ENCODE peak calls at places on chromosomes 12 and 14, in five cellular contexts. S, J, C, G and B are unnamed samples.

GRCh38 chr14:95516554-95517209 is at the start of gene SYNE3:
- DNase-seq in S (no peak), J (no peak), C (no peak), G (no peak), B (no peak)

GRCh38 chr12:2586159-2587035 is 208.4 kb upstream of the FKBP4 start:
- DNase-seq in S (no peak), J (peak; percentile 15), C (no peak), G (no peak), B (no peak)

GRCh38 chr12:113857371-113857770 is 108.8 kb downstream of the RBM19 start:
- DNase-seq in S (no peak), J (no peak), C (no peak), G (no peak), B (no peak)

GRCh38 chr12:19909418-19909817 is 458.9 kb upstream of the PDE3A start:
- DNase-seq in S (no peak), J (no peak), C (no peak), G (no peak), B (no peak)

GRCh38 chr14:82387699-82388098 is 854.0 kb upstream of the SEL1L start:
- DNase-seq in S (no peak), J (no peak), C (no peak), G (no peak), B (no peak)

GRCh38 chr12:53105256-53105655 is 2.0 kb downstream of the SOAT2 start:
- DNase-seq in S (no peak), J (no peak), C (no peak), G (no peak), B (no peak)

GRCh38 chr12:9798008-9798619 is 29.2 kb upstream of the KLRF1 start:
- DNase-seq in S (no peak), J (peak; percentile 85), C (peak; percentile 77), G (peak; percentile 56), B (no peak)

GRCh38 chr12:5171701-5172100 is 128.0 kb downstream of the KCNA5 start:
- DNase-seq in S (peak; percentile 22), J (peak; percentile 12), C (peak; percentile 42), G (peak; percentile 35), B (peak; percentile 47)

GRCh38 chr12:49622501-49623141 is 740 bp upstream of the PRPF40B start:
- DNase-seq in S (no peak), J (no peak), C (no peak), G (peak; percentile 37), B (no peak)

GRCh38 chr14:57136669-57137068 is 132.0 kb downstream of the EXOC5 start:
- DNase-seq in S (no peak), J (no peak), C (no peak), G (no peak), B (no peak)

GRCh38 chr12:104733717-104734175 is 224.3 kb downstream of the SLC41A2 start:
- DNase-seq in S (no peak), J (no peak), C (no peak), G (no peak), B (no peak)

GRCh38 chr14:104450811-104451401 is 128.7 kb upstream of the C14orf180 start:
- DNase-seq in S (no peak), J (no peak), C (no peak), G (no peak), B (no peak)

GRCh38 chr12:87820524-87821194 is 208.5 kb downstream of the C12orf50 start:
- DNase-seq in S (no peak), J (no peak), C (peak; percentile 68), G (no peak), B (peak; percentile 24)

GRCh38 chr12:124617615-124618014 is 50.2 kb upstream of the NCOR2 start:
- DNase-seq in S (no peak), J (no peak), C (no peak), G (no peak), B (no peak)

GRCh38 chr12:23906329-23906728 is 43.1 kb downstream of the SOX5 start:
- DNase-seq in S (no peak), J (peak; percentile 1), C (peak; percentile 55), G (no peak), B (no peak)

GRCh38 chr12:42854208-42854607 is 264.7 kb upstream of the PRICKLE1 start:
- DNase-seq in S (no peak), J (no peak), C (peak; percentile 6), G (no peak), B (no peak)

GRCh38 chr12:19893514-19893913 is 454.2 kb downstream of the AEBP2 start:
- DNase-seq in S (no peak), J (no peak), C (peak; percentile 76), G (peak; percentile 40), B (peak; percentile 7)

GRCh38 chr12:77510985-77511384 is 319.7 kb upstream of the NAV3 start:
- DNase-seq in S (no peak), J (no peak), C (no peak), G (no peak), B (no peak)

GRCh38 chr14:33508663-33509062 is 442.2 kb downstream of the EGLN3 start:
- DNase-seq in S (no peak), J (no peak), C (no peak), G (no peak), B (no peak)

GRCh38 chr14:100618763-100619320 is 31.6 kb upstream of the BEGAIN start:
- DNase-seq in S (no peak), J (no peak), C (no peak), G (no peak), B (no peak)

GRCh38 chr12:123478762-123479161 is 20.8 kb downstream of the SNRNP35 start:
- DNase-seq in S (no peak), J (no peak), C (peak; percentile 49), G (no peak), B (no peak)

GRCh38 chr12:113325938-113326337 is 9.0 kb downstream of the SLC8B1 start:
- DNase-seq in S (peak; percentile 95), J (no peak), C (peak; percentile 66), G (no peak), B (peak; percentile 61)

GRCh38 chr12:22733756-22734155 is 108.8 kb downstream of the ETNK1 start:
- DNase-seq in S (no peak), J (no peak), C (no peak), G (peak; percentile 8), B (no peak)

GRCh38 chr12:56988207-56988739 is 18.1 kb downstream of the ZBTB39 start:
- DNase-seq in S (no peak), J (no peak), C (peak; percentile 39), G (no peak), B (no peak)